ENCODE peak calls at places on chromosomes 4 and X, in four cellular contexts. V, T, Q and D are unnamed samples.

GRCh38 chrX:53048169-53049126 is at the start of gene GPR173:
- DNase-seq in V (peak; percentile 57), T (no peak), Q (no peak), D (no peak)

GRCh38 chrX:72621619-72622485 is 49.2 kb upstream of the HDAC8 start:
- DNase-seq in V (no peak), T (no peak), Q (no peak), D (no peak)

GRCh38 chrX:143472334-143472938 is 44.8 kb downstream of the SPANXN3 start:
- DNase-seq in V (no peak), T (no peak), Q (no peak), D (no peak)

GRCh38 chr4:86302242-86302641 is 57.6 kb downstream of the MAPK10 start:
- DNase-seq in V (peak; percentile 50), T (no peak), Q (peak; percentile 3), D (no peak)

GRCh38 chrX:39162322-39162721 is 361.1 kb downstream of the MID1IP1 start:
- DNase-seq in V (peak; percentile 26), T (no peak), Q (no peak), D (no peak)

GRCh38 chr4:156109943-156110925 is 156.6 kb upstream of the CTSO start:
- DNase-seq in V (peak; percentile 53), T (no peak), Q (no peak), D (peak; percentile 34)

GRCh38 chr4:98573791-98574190 is 84.6 kb downstream of the TSPAN5 start:
- DNase-seq in V (no peak), T (no peak), Q (no peak), D (no peak)

GRCh38 chr4:95209942-95210341 is 338.8 kb downstream of the UNC5C start:
- DNase-seq in V (no peak), T (no peak), Q (no peak), D (no peak)

GRCh38 chr4:53644607-53645006 is 53.3 kb upstream of the LNX1 start:
- DNase-seq in V (no peak), T (no peak), Q (no peak), D (no peak)

GRCh38 chr4:147927377-147928137 is 195.7 kb downstream of the ARHGAP10 start:
- DNase-seq in V (no peak), T (no peak), Q (no peak), D (peak; percentile 39)

GRCh38 chrX:13955975-13956374 is 73.7 kb downstream of the GEMIN8 start:
- DNase-seq in V (no peak), T (no peak), Q (no peak), D (no peak)

GRCh38 chr4:138275216-138275615 is 33.1 kb upstream of the SLC7A11 start:
- DNase-seq in V (no peak), T (no peak), Q (no peak), D (no peak)

GRCh38 chrX:140034916-140035315 is 69.6 kb upstream of the CXorf66 start:
- DNase-seq in V (no peak), T (no peak), Q (no peak), D (no peak)

GRCh38 chr4:123350191-123350544 is 46.4 kb upstream of the SPRY1 start:
- DNase-seq in V (peak; percentile 48), T (peak; percentile 80), Q (peak; percentile 81), D (no peak)

DNA sequence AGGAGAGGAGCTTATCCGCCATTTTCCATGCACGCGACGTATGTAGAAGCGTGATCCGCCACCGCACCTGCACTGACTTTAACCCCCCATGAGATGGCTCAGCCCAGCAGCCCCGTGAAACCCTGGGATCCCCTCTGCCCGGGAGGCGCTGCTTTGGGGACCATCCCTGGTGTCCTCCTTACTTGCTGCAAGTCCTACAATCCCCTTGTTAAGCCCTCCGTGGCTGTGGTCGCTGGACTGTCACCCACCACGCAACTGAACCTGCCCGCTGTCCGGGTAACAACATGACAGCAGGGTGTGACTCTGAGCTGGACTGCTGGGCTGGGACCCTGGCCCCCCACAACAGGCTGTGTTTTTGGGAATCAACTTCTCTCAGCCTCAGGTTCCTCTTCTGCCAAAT is 44.7 kb upstream of the MAN2B2 start:
- DNase-seq in V (no peak), T (no peak), Q (no peak), D (no peak)
- TF ChIP-seq ELF4 in V (no peak), T (no peak), Q (no peak), D (no peak)

DNA sequence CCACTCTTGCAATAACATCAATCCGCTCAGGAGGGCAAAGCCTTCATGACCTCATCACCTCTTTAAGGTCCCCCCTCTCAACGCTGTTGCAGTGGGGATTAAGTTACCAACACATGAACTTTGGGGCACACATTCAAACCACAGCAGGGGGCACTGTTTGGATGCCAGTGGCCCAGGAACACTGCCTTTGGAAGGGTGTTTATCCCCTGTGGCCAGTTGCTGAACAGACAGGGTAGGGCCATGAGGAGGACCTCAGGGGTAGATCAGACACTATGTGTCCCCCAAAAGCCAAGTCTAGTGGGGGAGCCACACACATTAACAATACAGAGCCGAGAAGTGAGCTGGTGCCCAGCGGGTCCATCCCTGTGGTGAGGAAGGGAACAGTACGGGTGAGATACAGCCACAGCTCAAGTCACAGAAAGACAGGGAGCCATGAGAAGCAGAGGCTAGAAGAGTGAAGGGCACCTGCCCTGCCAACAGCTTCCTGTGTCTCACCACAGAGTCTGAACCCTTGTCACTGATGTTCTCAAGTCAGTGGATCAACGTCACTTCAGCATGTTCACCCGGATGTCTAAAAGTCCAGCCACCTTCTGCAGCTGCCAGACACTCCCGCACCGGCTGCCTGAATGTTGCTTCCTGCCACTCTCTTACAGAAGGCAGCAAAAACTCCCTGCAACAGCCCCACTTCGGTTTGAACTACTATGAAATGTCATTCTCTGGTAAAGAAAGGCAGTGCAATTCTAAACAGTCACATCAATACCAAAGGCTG is 19.9 kb upstream of the MXD4 start:
- DNase-seq in V (no peak), T (no peak), Q (no peak), D (no peak)
- TF ChIP-seq ELF4 in V (no peak), T (no peak), Q (no peak), D (no peak)

GRCh38 chrX:1391370-1391706 is 575 bp downstream of the SLC25A6 start:
- DNase-seq in V (peak; percentile 84), T (peak; percentile 77), Q (peak; percentile 79), D (peak; percentile 90)
- TF ChIP-seq ELF4 in V (no peak), T (no peak), Q (no peak), D (no peak)

DNA sequence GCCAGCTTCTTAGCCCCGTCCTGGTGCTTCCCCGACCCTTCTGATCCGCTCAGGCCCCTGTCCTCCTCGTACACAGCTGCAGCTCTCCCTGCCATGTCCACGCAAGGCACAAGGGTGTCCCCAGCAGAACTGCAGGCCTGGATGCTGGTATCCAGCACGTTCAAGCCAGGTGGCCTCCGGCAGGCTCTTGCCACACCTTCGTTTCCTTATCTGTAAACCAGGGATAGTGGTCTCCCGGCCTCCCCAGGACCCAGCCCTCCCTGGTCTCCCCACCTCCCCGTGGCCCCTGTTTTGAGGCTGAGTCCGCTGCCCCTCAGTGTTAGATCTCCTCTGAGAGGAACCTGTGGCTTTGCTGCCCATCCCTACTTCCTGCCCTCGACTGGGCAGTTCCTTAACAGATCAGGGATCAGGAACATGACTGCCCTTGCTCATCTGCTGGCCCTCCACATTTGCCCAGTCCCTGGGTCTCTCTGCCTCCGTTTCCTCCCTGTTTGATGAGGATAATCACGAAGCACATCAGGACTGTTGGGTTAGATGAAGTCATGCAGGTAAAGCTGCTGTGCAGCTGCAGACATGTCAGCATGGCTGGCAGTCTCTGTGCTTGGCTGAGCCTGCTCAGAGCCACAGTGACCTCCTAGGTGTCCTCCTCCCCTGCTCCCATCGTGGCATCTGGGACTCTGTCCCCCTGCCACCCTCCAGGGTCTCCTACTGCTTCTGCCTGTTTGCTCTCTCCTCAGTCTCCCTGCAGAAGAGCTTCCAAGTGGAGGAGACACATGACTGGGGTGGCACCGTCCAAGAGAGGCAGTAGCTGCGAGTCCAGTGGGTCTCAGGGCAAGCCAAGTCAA is 32.9 kb downstream of the PIGG start:
- DNase-seq in V (no peak), T (no peak), Q (no peak), D (no peak)
- TF ChIP-seq ELF4 in V (no peak), T (no peak), Q (no peak), D (no peak)